ENCODE peak calls at places on chromosome 2, in ten cellular contexts. One of them, this sample, is unnamed.
A peak's percentile ranks its signal among the peaks of the same experiment; 100 is the strongest.

GRCh38 chr2:177064417-177064816 is 148.2 kb upstream of the HNRNPA3 start:
- DNase-seq in aorta: no peak
- DNase-seq in NCI-H2081: no peak
- DNase-seq in stromal cell of bone marrow: no peak
- DNase-seq in activated effector memory CD4-positive, alpha-beta T cell treated with Interleukin-2 at 50 U/mL for 16 hours: no peak
- DNase-seq in HTR-8/SVneo: no peak
- DNase-seq in NCI-H748 treated with DMSO at 0.1 percent for 48 hours: no peak
- DNase-seq in NCI-H2107: no peak
- DNase-seq in EL: no peak
- DNase-seq in choroid plexus epithelial cell: no peak
- DNase-seq in this sample: no peak

GRCh38 chr2:20421988-20422678 is 24.7 kb upstream of the RHOB start:
- DNase-seq in aorta: peak; percentile 96
- DNase-seq in NCI-H2081: no peak
- DNase-seq in stromal cell of bone marrow: peak; percentile 80
- DNase-seq in activated effector memory CD4-positive, alpha-beta T cell treated with Interleukin-2 at 50 U/mL for 16 hours: no peak
- DNase-seq in HTR-8/SVneo: peak; percentile 65
- DNase-seq in NCI-H748 treated with DMSO at 0.1 percent for 48 hours: no peak
- DNase-seq in NCI-H2107: no peak
- DNase-seq in EL: peak; percentile 88
- DNase-seq in choroid plexus epithelial cell: peak; percentile 56
- DNase-seq in this sample: peak; percentile 88

GRCh38 chr2:96499061-96499960 is 5.8 kb downstream of the NEURL3 start:
- DNase-seq in aorta: no peak
- DNase-seq in NCI-H2081: no peak
- DNase-seq in stromal cell of bone marrow: no peak
- DNase-seq in activated effector memory CD4-positive, alpha-beta T cell treated with Interleukin-2 at 50 U/mL for 16 hours: no peak
- DNase-seq in HTR-8/SVneo: no peak
- DNase-seq in NCI-H748 treated with DMSO at 0.1 percent for 48 hours: no peak
- DNase-seq in NCI-H2107: no peak
- DNase-seq in EL: no peak
- DNase-seq in choroid plexus epithelial cell: no peak
- DNase-seq in this sample: no peak

GRCh38 chr2:206531996-206532543 is 88.7 kb downstream of the ADAM23 start:
- DNase-seq in aorta: no peak
- DNase-seq in NCI-H2081: no peak
- DNase-seq in stromal cell of bone marrow: peak; percentile 36
- DNase-seq in activated effector memory CD4-positive, alpha-beta T cell treated with Interleukin-2 at 50 U/mL for 16 hours: no peak
- DNase-seq in HTR-8/SVneo: no peak
- DNase-seq in NCI-H748 treated with DMSO at 0.1 percent for 48 hours: no peak
- DNase-seq in NCI-H2107: no peak
- DNase-seq in EL: no peak
- DNase-seq in choroid plexus epithelial cell: peak; percentile 31
- DNase-seq in this sample: peak; percentile 2

GRCh38 chr2:41933585-41934322 is 114.1 kb upstream of the PKDCC start:
- DNase-seq in aorta: no peak
- DNase-seq in NCI-H2081: no peak
- DNase-seq in stromal cell of bone marrow: peak; percentile 94
- DNase-seq in activated effector memory CD4-positive, alpha-beta T cell treated with Interleukin-2 at 50 U/mL for 16 hours: no peak
- DNase-seq in HTR-8/SVneo: peak; percentile 70
- DNase-seq in NCI-H748 treated with DMSO at 0.1 percent for 48 hours: no peak
- DNase-seq in NCI-H2107: no peak
- DNase-seq in EL: peak; percentile 87
- DNase-seq in choroid plexus epithelial cell: peak; percentile 99
- DNase-seq in this sample: peak; percentile 84

GRCh38 chr2:88880441-88880953 is 189.0 kb downstream of the RPIA start:
- DNase-seq in aorta: no peak
- DNase-seq in NCI-H2081: peak; percentile 68
- DNase-seq in stromal cell of bone marrow: peak; percentile 28
- DNase-seq in activated effector memory CD4-positive, alpha-beta T cell treated with Interleukin-2 at 50 U/mL for 16 hours: no peak
- DNase-seq in HTR-8/SVneo: peak; percentile 53
- DNase-seq in NCI-H748 treated with DMSO at 0.1 percent for 48 hours: peak; percentile 59
- DNase-seq in NCI-H2107: peak; percentile 14
- DNase-seq in EL: peak; percentile 46
- DNase-seq in choroid plexus epithelial cell: peak; percentile 76
- DNase-seq in this sample: peak; percentile 59

GRCh38 chr2:190407246-190407661 is 901 bp upstream of the MFSD6 start:
- DNase-seq in aorta: no peak
- DNase-seq in NCI-H2081: peak; percentile 31
- DNase-seq in stromal cell of bone marrow: no peak
- DNase-seq in activated effector memory CD4-positive, alpha-beta T cell treated with Interleukin-2 at 50 U/mL for 16 hours: no peak
- DNase-seq in HTR-8/SVneo: no peak
- DNase-seq in NCI-H748 treated with DMSO at 0.1 percent for 48 hours: peak; percentile 70
- DNase-seq in NCI-H2107: no peak
- DNase-seq in EL: no peak
- DNase-seq in choroid plexus epithelial cell: no peak
- DNase-seq in this sample: no peak

GRCh38 chr2:172761306-172761705 is 25.7 kb downstream of the RAPGEF4 start:
- DNase-seq in aorta: no peak
- DNase-seq in NCI-H2081: no peak
- DNase-seq in stromal cell of bone marrow: no peak
- DNase-seq in activated effector memory CD4-positive, alpha-beta T cell treated with Interleukin-2 at 50 U/mL for 16 hours: no peak
- DNase-seq in HTR-8/SVneo: no peak
- DNase-seq in NCI-H748 treated with DMSO at 0.1 percent for 48 hours: no peak
- DNase-seq in NCI-H2107: no peak
- DNase-seq in EL: no peak
- DNase-seq in choroid plexus epithelial cell: no peak
- DNase-seq in this sample: no peak

GRCh38 chr2:191675807-191676667 is 1.9 kb upstream of the NABP1 start:
- DNase-seq in aorta: peak; percentile 83
- DNase-seq in NCI-H2081: no peak
- DNase-seq in stromal cell of bone marrow: no peak
- DNase-seq in activated effector memory CD4-positive, alpha-beta T cell treated with Interleukin-2 at 50 U/mL for 16 hours: peak; percentile 50
- DNase-seq in HTR-8/SVneo: no peak
- DNase-seq in NCI-H748 treated with DMSO at 0.1 percent for 48 hours: no peak
- DNase-seq in NCI-H2107: no peak
- DNase-seq in EL: no peak
- DNase-seq in choroid plexus epithelial cell: peak; percentile 57
- DNase-seq in this sample: no peak

GRCh38 chr2:52695731-52696130 is 1071.9 kb upstream of the CHAC2 start:
- DNase-seq in aorta: no peak
- DNase-seq in NCI-H2081: no peak
- DNase-seq in stromal cell of bone marrow: no peak
- DNase-seq in activated effector memory CD4-positive, alpha-beta T cell treated with Interleukin-2 at 50 U/mL for 16 hours: no peak
- DNase-seq in HTR-8/SVneo: no peak
- DNase-seq in NCI-H748 treated with DMSO at 0.1 percent for 48 hours: no peak
- DNase-seq in NCI-H2107: no peak
- DNase-seq in EL: no peak
- DNase-seq in choroid plexus epithelial cell: peak; percentile 26
- DNase-seq in this sample: no peak

GRCh38 chr2:39563572-39563971 is 102.1 kb upstream of the TMEM178A start:
- DNase-seq in aorta: no peak
- DNase-seq in NCI-H2081: no peak
- DNase-seq in stromal cell of bone marrow: no peak
- DNase-seq in activated effector memory CD4-positive, alpha-beta T cell treated with Interleukin-2 at 50 U/mL for 16 hours: no peak
- DNase-seq in HTR-8/SVneo: no peak
- DNase-seq in NCI-H748 treated with DMSO at 0.1 percent for 48 hours: no peak
- DNase-seq in NCI-H2107: no peak
- DNase-seq in EL: no peak
- DNase-seq in choroid plexus epithelial cell: no peak
- DNase-seq in this sample: no peak

GRCh38 chr2:136207665-136208064 is 89.7 kb upstream of the CXCR4 start:
- DNase-seq in aorta: no peak
- DNase-seq in NCI-H2081: no peak
- DNase-seq in stromal cell of bone marrow: no peak
- DNase-seq in activated effector memory CD4-positive, alpha-beta T cell treated with Interleukin-2 at 50 U/mL for 16 hours: no peak
- DNase-seq in HTR-8/SVneo: no peak
- DNase-seq in NCI-H748 treated with DMSO at 0.1 percent for 48 hours: no peak
- DNase-seq in NCI-H2107: no peak
- DNase-seq in EL: no peak
- DNase-seq in choroid plexus epithelial cell: no peak
- DNase-seq in this sample: no peak

GRCh38 chr2:127596311-127597045 is 49.5 kb upstream of the GPR17 start:
- DNase-seq in aorta: no peak
- DNase-seq in NCI-H2081: no peak
- DNase-seq in stromal cell of bone marrow: no peak
- DNase-seq in activated effector memory CD4-positive, alpha-beta T cell treated with Interleukin-2 at 50 U/mL for 16 hours: no peak
- DNase-seq in HTR-8/SVneo: no peak
- DNase-seq in NCI-H748 treated with DMSO at 0.1 percent for 48 hours: no peak
- DNase-seq in NCI-H2107: no peak
- DNase-seq in EL: no peak
- DNase-seq in choroid plexus epithelial cell: no peak
- DNase-seq in this sample: no peak

GRCh38 chr2:98463988-98464771 is 19.5 kb downstream of the INPP4A start:
- DNase-seq in aorta: no peak
- DNase-seq in NCI-H2081: no peak
- DNase-seq in stromal cell of bone marrow: no peak
- DNase-seq in activated effector memory CD4-positive, alpha-beta T cell treated with Interleukin-2 at 50 U/mL for 16 hours: no peak
- DNase-seq in HTR-8/SVneo: no peak
- DNase-seq in NCI-H748 treated with DMSO at 0.1 percent for 48 hours: no peak
- DNase-seq in NCI-H2107: no peak
- DNase-seq in EL: no peak
- DNase-seq in choroid plexus epithelial cell: no peak
- DNase-seq in this sample: no peak

GRCh38 chr2:16406929-16407328 is 258.7 kb downstream of the CYRIA start:
- DNase-seq in aorta: no peak
- DNase-seq in NCI-H2081: no peak
- DNase-seq in stromal cell of bone marrow: no peak
- DNase-seq in activated effector memory CD4-positive, alpha-beta T cell treated with Interleukin-2 at 50 U/mL for 16 hours: no peak
- DNase-seq in HTR-8/SVneo: no peak
- DNase-seq in NCI-H748 treated with DMSO at 0.1 percent for 48 hours: no peak
- DNase-seq in NCI-H2107: no peak
- DNase-seq in EL: no peak
- DNase-seq in choroid plexus epithelial cell: no peak
- DNase-seq in this sample: no peak

GRCh38 chr2:70391988-70392387 is 90.1 kb upstream of the FAM136A start:
- DNase-seq in aorta: no peak
- DNase-seq in NCI-H2081: no peak
- DNase-seq in stromal cell of bone marrow: no peak
- DNase-seq in activated effector memory CD4-positive, alpha-beta T cell treated with Interleukin-2 at 50 U/mL for 16 hours: no peak
- DNase-seq in HTR-8/SVneo: no peak
- DNase-seq in NCI-H748 treated with DMSO at 0.1 percent for 48 hours: no peak
- DNase-seq in NCI-H2107: no peak
- DNase-seq in EL: peak; percentile 15
- DNase-seq in choroid plexus epithelial cell: no peak
- DNase-seq in this sample: no peak

GRCh38 chr2:231191896-231192872 is 6.2 kb upstream of the ARMC9 start:
- DNase-seq in aorta: peak; percentile 93
- DNase-seq in NCI-H2081: no peak
- DNase-seq in stromal cell of bone marrow: peak; percentile 88
- DNase-seq in activated effector memory CD4-positive, alpha-beta T cell treated with Interleukin-2 at 50 U/mL for 16 hours: no peak
- DNase-seq in HTR-8/SVneo: peak; percentile 73
- DNase-seq in NCI-H748 treated with DMSO at 0.1 percent for 48 hours: no peak
- DNase-seq in NCI-H2107: no peak
- DNase-seq in EL: peak; percentile 83
- DNase-seq in choroid plexus epithelial cell: peak; percentile 95
- DNase-seq in this sample: peak; percentile 84

GRCh38 chr2:65344689-65345088 is 87.7 kb downstream of the SPRED2 start:
- DNase-seq in aorta: no peak
- DNase-seq in NCI-H2081: no peak
- DNase-seq in stromal cell of bone marrow: no peak
- DNase-seq in activated effector memory CD4-positive, alpha-beta T cell treated with Interleukin-2 at 50 U/mL for 16 hours: no peak
- DNase-seq in HTR-8/SVneo: no peak
- DNase-seq in NCI-H748 treated with DMSO at 0.1 percent for 48 hours: no peak
- DNase-seq in NCI-H2107: no peak
- DNase-seq in EL: no peak
- DNase-seq in choroid plexus epithelial cell: no peak
- DNase-seq in this sample: no peak

GRCh38 chr2:117411983-117412382 is 402.5 kb upstream of the DDX18 start:
- DNase-seq in aorta: no peak
- DNase-seq in NCI-H2081: no peak
- DNase-seq in stromal cell of bone marrow: no peak
- DNase-seq in activated effector memory CD4-positive, alpha-beta T cell treated with Interleukin-2 at 50 U/mL for 16 hours: no peak
- DNase-seq in HTR-8/SVneo: no peak
- DNase-seq in NCI-H748 treated with DMSO at 0.1 percent for 48 hours: no peak
- DNase-seq in NCI-H2107: no peak
- DNase-seq in EL: no peak
- DNase-seq in choroid plexus epithelial cell: no peak
- DNase-seq in this sample: no peak

GRCh38 chr2:65320042-65320711 is 92.5 kb downstream of the ACTR2 start:
- DNase-seq in aorta: no peak
- DNase-seq in NCI-H2081: no peak
- DNase-seq in stromal cell of bone marrow: peak; percentile 88
- DNase-seq in activated effector memory CD4-positive, alpha-beta T cell treated with Interleukin-2 at 50 U/mL for 16 hours: no peak
- DNase-seq in HTR-8/SVneo: peak; percentile 86
- DNase-seq in NCI-H748 treated with DMSO at 0.1 percent for 48 hours: no peak
- DNase-seq in NCI-H2107: no peak
- DNase-seq in EL: peak; percentile 90
- DNase-seq in choroid plexus epithelial cell: peak; percentile 94
- DNase-seq in this sample: peak; percentile 86

GRCh38 chr2:73284296-73285161 is at the start of gene FBXO41:
- DNase-seq in aorta: no peak
- DNase-seq in NCI-H2081: peak; percentile 69
- DNase-seq in stromal cell of bone marrow: no peak
- DNase-seq in activated effector memory CD4-positive, alpha-beta T cell treated with Interleukin-2 at 50 U/mL for 16 hours: peak; percentile 51
- DNase-seq in HTR-8/SVneo: peak; percentile 78
- DNase-seq in NCI-H748 treated with DMSO at 0.1 percent for 48 hours: peak; percentile 11
- DNase-seq in NCI-H2107: no peak
- DNase-seq in EL: peak; percentile 42
- DNase-seq in choroid plexus epithelial cell: peak; percentile 25
- DNase-seq in this sample: peak; percentile 72

This sample was measured in AG08396.